ENCODE peak calls at places on chromosome 20, in seven cellular contexts. D is H54; Z is heart left ventricle; A is IMR-90; E is NCI-H345; J is T-helper 9 cell; T is stimulated activated CD4-positive, alpha-beta T cell treated with anti-CD3 and anti-CD28 coated beads, Interleukin-4, amount 100 ng/mL, for 48 hours. X is an unnamed sample.

GRCh38 chr20:62694868-62695267 is 13.8 kb upstream of the NTSR1 start:
- DNase-seq in T (no peak), Z (no peak), A (no peak), D (no peak), E (peak; percentile 74), J (no peak), X (no peak)

GRCh38 chr20:57671662-57672061 is 38.2 kb downstream of the PMEPA1 start:
- DNase-seq in T (no peak), D (peak; percentile 25), E (no peak), J (no peak), Z (no peak), A (no peak), X (no peak)

GRCh38 chr20:32585011-32585518 is at the start of gene NOL4L:
- DNase-seq in E (peak; percentile 69), J (peak; percentile 34), T (no peak), D (peak; percentile 47), A (no peak), Z (no peak), X (no peak)

GRCh38 chr20:15205719-15206118 is 868.3 kb upstream of the FLRT3 start:
- DNase-seq in J (no peak), Z (no peak), T (no peak), E (no peak), D (no peak), A (no peak), X (no peak)

GRCh38 chr20:62156592-62157386 is 13.2 kb downstream of the SS18L1 start:
- DNase-seq in Z (peak; percentile 73), D (peak; percentile 43), E (peak; percentile 37), J (peak; percentile 65), T (peak; percentile 60), A (peak; percentile 19), X (peak; percentile 87)

GRCh38 chr20:43331911-43332310 is 125.8 kb upstream of the SRSF6 start:
- DNase-seq in J (no peak), E (no peak), D (no peak), T (no peak), A (no peak), Z (peak; percentile 41), X (no peak)

GRCh38 chr20:47768016-47768953 is 17.0 kb downstream of the SULF2 start:
- DNase-seq in Z (peak; percentile 46), J (no peak), T (no peak), D (no peak), E (no peak), A (no peak), X (no peak)

GRCh38 chr20:2585811-2586210 is 49.4 kb downstream of the TMC2 start:
- DNase-seq in T (no peak), E (no peak), J (no peak), A (peak; percentile 72), Z (no peak), D (peak; percentile 19), X (no peak)

GRCh38 chr20:34401741-34402455 is 38.8 kb downstream of the ITCH start:
- DNase-seq in D (no peak), J (no peak), Z (no peak), A (no peak), E (no peak), T (peak; percentile 20), X (no peak)

GRCh38 chr20:8780926-8781325 is 288.0 kb upstream of the PLCB4 start:
- DNase-seq in A (no peak), Z (no peak), J (no peak), D (no peak), E (no peak), T (no peak), X (no peak)

GRCh38 chr20:51487525-51488279 is 54.8 kb downstream of the NFATC2 start:
- DNase-seq in J (no peak), D (peak; percentile 93), A (peak; percentile 95), T (no peak), Z (peak; percentile 6), E (no peak), X (no peak)

GRCh38 chr20:25623225-25623735 is 534 bp downstream of the NANP start:
- DNase-seq in D (peak; percentile 43), Z (peak; percentile 46), T (peak; percentile 8), J (peak; percentile 10), A (peak; percentile 24), E (no peak), X (peak; percentile 69)

GRCh38 chr20:5667703-5668528 is 82.3 kb upstream of the SHLD1 start:
- DNase-seq in D (no peak), J (no peak), E (no peak), A (no peak), T (no peak), Z (no peak), X (no peak)

GRCh38 chr20:43541214-43541613 is 17.6 kb upstream of the SGK2 start:
- DNase-seq in T (no peak), D (no peak), A (peak; percentile 44), E (no peak), J (no peak), Z (no peak), X (no peak)

GRCh38 chr20:10648651-10649050 is 25.1 kb downstream of the JAG1 start:
- DNase-seq in T (no peak), E (no peak), D (no peak), A (peak; percentile 91), Z (no peak), J (no peak), X (no peak)

GRCh38 chr20:8523684-8524083 is 391.6 kb downstream of the PLCB1 start:
- DNase-seq in D (no peak), A (peak; percentile 8), J (no peak), E (no peak), Z (no peak), T (no peak), X (no peak)

GRCh38 chr20:57465943-57466342 is 59.0 kb downstream of the CTCFL start:
- DNase-seq in T (no peak), Z (no peak), J (no peak), D (no peak), A (no peak), E (no peak), X (no peak)

GRCh38 chr20:45300961-45301360 is 5.7 kb upstream of the RBPJL start:
- DNase-seq in A (peak; percentile 19), Z (no peak), D (peak; percentile 73), J (no peak), E (peak; percentile 12), T (peak; percentile 32), X (no peak)

GRCh38 chr20:31820228-31820627 is 1.1 kb downstream of the MYLK2 start:
- DNase-seq in Z (no peak), A (no peak), D (no peak), J (no peak), T (no peak), E (no peak), X (no peak)

GRCh38 chr20:57738484-57738883 is 28.7 kb upstream of the PMEPA1 start:
- DNase-seq in D (peak; percentile 51), E (no peak), T (no peak), J (no peak), A (no peak), Z (no peak), X (no peak)

GRCh38 chr20:44540834-44541233 is 19.0 kb upstream of the SERINC3 start:
- DNase-seq in A (peak; percentile 86), D (peak; percentile 23), Z (no peak), E (no peak), J (no peak), T (no peak), X (no peak)

GRCh38 chr20:8646026-8646425 is 422.9 kb upstream of the PLCB4 start:
- DNase-seq in Z (no peak), J (no peak), E (no peak), D (no peak), A (peak; percentile 52), T (no peak), X (no peak)

GRCh38 chr20:53331151-53331973 is 262.3 kb downstream of the ZNF217 start:
- DNase-seq in A (no peak), E (no peak), D (peak; percentile 30), T (no peak), J (no peak), Z (no peak), X (no peak)

GRCh38 chr20:20412750-20413149 is 44.8 kb downstream of the INSM1 start:
- DNase-seq in J (no peak), D (no peak), E (peak; percentile 62), T (peak; percentile 41), Z (no peak), A (no peak), X (no peak)

GRCh38 chr20:36455972-36456625 is 85.2 kb upstream of the MYL9 start:
- DNase-seq in D (no peak), A (no peak), Z (no peak), E (no peak), T (no peak), J (no peak), X (no peak)

GRCh38 chr20:47036091-47036880 is 141.6 kb downstream of the EYA2 start:
- DNase-seq in T (no peak), Z (no peak), J (no peak), D (no peak), E (no peak), A (no peak), X (peak; percentile 47)

GRCh38 chr20:2873747-2874041 is 413 bp downstream of the PTPRA start:
- DNase-seq in E (peak; percentile 68), D (peak; percentile 45), Z (peak; percentile 64), T (peak; percentile 53), A (peak; percentile 28), J (peak; percentile 55), X (peak; percentile 82)

GRCh38 chr20:58892126-58892931 is 39.8 kb downstream of the GNAS start:
- DNase-seq in J (peak; percentile 69), Z (peak; percentile 87), E (peak; percentile 79), T (peak; percentile 79), A (peak; percentile 50), D (peak; percentile 67), X (peak; percentile 85)

GRCh38 chr20:3653921-3654320 is 9.3 kb downstream of the GFRA4 start:
- DNase-seq in T (no peak), E (no peak), Z (no peak), D (no peak), A (no peak), J (no peak), X (no peak)